ENCODE peak calls at places on chromosomes 1 and 21, in five cellular contexts. B is PC-3, G is RWPE2, T is colonic mucosa, U is pancreas. X is an unnamed sample.
A peak's percentile ranks its signal among the peaks of the same experiment; 100 is the strongest.

GRCh38 chr21:34908424-34909055 is 140.6 kb downstream of the RUNX1 start:
- DNase-seq in B (peak; percentile 72), G (no peak), T (peak; percentile 62), U (no peak), X (no peak)

GRCh38 chr1:9687876-9688582 is 36.5 kb downstream of the PIK3CD start:
- DNase-seq in B (peak; percentile 32), G (no peak), T (peak; percentile 25), U (peak; percentile 38), X (no peak)

GRCh38 chr1:115160728-115161127 is 71.4 kb upstream of the TSPAN2 start:
- DNase-seq in B (no peak), G (no peak), T (no peak), U (no peak), X (no peak)

GRCh38 chr1:22889213-22889827 is 83.3 kb downstream of the LACTBL1 start:
- DNase-seq in B (peak; percentile 66), G (no peak), T (no peak), U (no peak), X (no peak)

GRCh38 chr1:21876267-21876666 is 60.8 kb downstream of the HSPG2 start:
- DNase-seq in B (no peak), G (no peak), T (no peak), U (no peak), X (no peak)

GRCh38 chr1:66282343-66282852 is 251.6 kb upstream of the SGIP1 start:
- DNase-seq in B (peak; percentile 40), G (no peak), T (no peak), U (no peak), X (no peak)

GRCh38 chr1:196558424-196558823 is 49.8 kb downstream of the KCNT2 start:
- DNase-seq in B (peak; percentile 38), G (no peak), T (no peak), U (no peak), X (no peak)

GRCh38 chr1:62452951-62453350 is 16.1 kb downstream of the USP1 start:
- DNase-seq in B (peak; percentile 55), G (no peak), T (no peak), U (no peak), X (no peak)

GRCh38 chr1:176897350-176898236 is 266.9 kb downstream of the ASTN1 start:
- DNase-seq in B (peak; percentile 72), G (no peak), T (peak; percentile 41), U (peak; percentile 63), X (peak; percentile 62)

GRCh38 chr1:200368556-200368955 is 41.3 kb downstream of the ZNF281 start:
- DNase-seq in B (no peak), G (no peak), T (no peak), U (no peak), X (no peak)

GRCh38 chr1:52127181-52128175 is 14.4 kb upstream of the ZFYVE9 start:
- DNase-seq in B (peak; percentile 71), G (no peak), T (peak; percentile 47), U (no peak), X (no peak)

GRCh38 chr1:44168520-44169098 is 27.2 kb upstream of the KLF18 start:
- DNase-seq in B (no peak), G (no peak), T (no peak), U (no peak), X (no peak)

GRCh38 chr1:68495532-68495931 is 1.4 kb downstream of the DEPDC1 start:
- DNase-seq in B (peak; percentile 54), G (no peak), T (no peak), U (no peak), X (no peak)

GRCh38 chr1:90864681-90865080 is 147.6 kb upstream of the BARHL2 start:
- DNase-seq in B (no peak), G (no peak), T (no peak), U (no peak), X (no peak)
- H3K4me1 ChIP-seq in B (no peaks in the 10 kb centered on the region), G (no peaks in the 10 kb centered on the region), T (no peaks in the 10 kb centered on the region), U (no peaks in the 10 kb centered on the region), X (no peaks in the 10 kb centered on the region)

GRCh38 chr1:154327466-154328317 is 2.4 kb downstream of the ATP8B2 start:
- DNase-seq in B (no peak), G (no peak), T (peak; percentile 56), U (no peak), X (no peak)
- H3K27ac ChIP-seq in B (no peak overlapping the region), G (peak overlapping the region; percentile 69), T (peak overlapping the region; percentile 86), U (peak overlapping the region; percentile 36), X (peak overlapping the region; percentile 86)

DNA sequence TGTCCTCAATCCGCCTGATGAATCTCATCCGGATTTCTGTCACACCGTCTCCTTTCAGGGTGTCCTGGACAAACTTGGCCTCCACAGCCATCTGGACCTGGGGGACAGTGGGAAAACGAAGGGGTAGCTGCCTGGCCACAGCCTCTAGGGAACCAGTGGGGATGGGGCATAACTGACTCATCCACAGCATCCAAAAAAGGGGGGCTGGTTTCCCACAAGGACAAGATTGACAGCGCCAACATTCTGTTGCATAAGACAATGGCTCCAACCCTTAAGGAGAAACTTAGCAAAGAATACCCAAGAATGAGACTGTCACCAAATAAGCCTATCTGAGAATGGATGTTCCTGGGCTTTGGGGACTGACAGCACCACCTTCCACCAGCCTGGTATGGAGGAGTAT is 12.1 kb downstream of the TRAPPC3 start:
- DNase-seq in B (no peak), G (no peak), T (no peak), U (no peak), X (no peak)
- H3K4me1 ChIP-seq in B (peaks cover 53% of the 10 kb centered on the region), G (peaks cover 40% of the 10 kb centered on the region), T (no peaks in the 10 kb centered on the region), U (peaks cover 4% of the 10 kb centered on the region), X (peaks cover 29% of the 10 kb centered on the region)

GRCh38 chr1:201944002-201944401 is 2.3 kb downstream of the LMOD1 start:
- DNase-seq in B (no peak), G (no peak), T (no peak), U (no peak), X (no peak)
- H3K27ac ChIP-seq in B (no peak overlapping the region), G (no peak overlapping the region), T (peak overlapping the region; percentile 57), U (no peak overlapping the region), X (no peak overlapping the region)

DNA sequence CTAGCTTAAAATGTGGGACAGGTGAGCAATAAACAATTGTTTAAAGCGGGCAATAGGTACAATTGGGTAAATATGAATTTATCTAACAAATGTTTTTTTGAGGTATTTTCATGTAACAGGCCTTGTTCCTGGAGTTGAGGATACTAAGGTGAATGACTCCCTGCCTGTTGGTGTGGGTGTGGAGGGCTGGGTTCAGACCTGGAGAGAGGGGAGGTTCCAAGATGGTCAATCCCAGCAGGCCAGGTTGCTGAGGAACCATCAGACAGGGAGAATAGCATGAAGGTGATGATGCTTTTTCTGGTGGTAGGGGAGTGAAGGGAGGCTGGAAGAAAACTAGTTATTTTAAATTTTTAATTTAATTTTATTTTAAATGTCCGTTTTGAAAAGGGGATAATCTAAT is 46.3 kb downstream of the CDC14A start:
- DNase-seq in B (no peak), G (no peak), T (no peak), U (no peak), X (no peak)
- H3K4me1 ChIP-seq in B (no peaks in the 10 kb centered on the region), G (no peaks in the 10 kb centered on the region), T (no peaks in the 10 kb centered on the region), U (peaks cover 3% of the 10 kb centered on the region), X (peaks cover 22% of the 10 kb centered on the region)

GRCh38 chr1:47390843-47391242 is 25.2 kb upstream of the FOXE3 start:
- DNase-seq in B (no peak), G (no peak), T (no peak), U (no peak), X (no peak)

GRCh38 chr1:47387921-47388509 is 28.1 kb upstream of the FOXE3 start:
- DNase-seq in B (no peak), G (no peak), T (no peak), U (no peak), X (no peak)

GRCh38 chr1:47388548-47389238 is 27.4 kb upstream of the FOXE3 start:
- DNase-seq in B (peak; percentile 74), G (no peak), T (peak; percentile 86), U (peak; percentile 37), X (no peak)

GRCh38 chr1:47393141-47393540 is 22.9 kb upstream of the FOXE3 start:
- DNase-seq in B (peak; percentile 58), G (no peak), T (no peak), U (no peak), X (no peak)

DNA sequence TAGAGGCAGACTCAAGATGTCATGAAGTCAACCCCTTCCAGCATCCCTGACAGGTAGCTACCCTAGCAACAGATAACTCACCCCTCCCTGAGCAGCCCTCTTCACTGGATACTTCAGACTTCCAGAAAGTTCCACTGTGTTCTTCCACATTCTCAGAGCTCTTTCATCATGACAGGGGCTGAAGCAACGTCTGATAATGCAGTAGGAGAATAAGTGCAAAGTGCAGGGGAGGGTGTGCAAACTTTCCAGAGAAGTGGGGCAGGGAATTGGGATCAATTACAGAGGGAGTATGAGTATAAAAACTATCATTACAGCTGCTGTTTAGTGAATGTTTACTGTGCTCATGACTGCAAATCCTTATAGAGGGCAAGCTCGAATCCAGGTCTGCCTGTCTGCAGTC is 26.4 kb upstream of the FOXE3 start:
- DNase-seq in B (no peak), G (no peak), T (no peak), U (no peak), X (no peak)
- H3K27ac ChIP-seq in B (no peak overlapping the region), G (no peak overlapping the region), T (no peak overlapping the region), U (no peak overlapping the region), X (no peak overlapping the region)

DNA sequence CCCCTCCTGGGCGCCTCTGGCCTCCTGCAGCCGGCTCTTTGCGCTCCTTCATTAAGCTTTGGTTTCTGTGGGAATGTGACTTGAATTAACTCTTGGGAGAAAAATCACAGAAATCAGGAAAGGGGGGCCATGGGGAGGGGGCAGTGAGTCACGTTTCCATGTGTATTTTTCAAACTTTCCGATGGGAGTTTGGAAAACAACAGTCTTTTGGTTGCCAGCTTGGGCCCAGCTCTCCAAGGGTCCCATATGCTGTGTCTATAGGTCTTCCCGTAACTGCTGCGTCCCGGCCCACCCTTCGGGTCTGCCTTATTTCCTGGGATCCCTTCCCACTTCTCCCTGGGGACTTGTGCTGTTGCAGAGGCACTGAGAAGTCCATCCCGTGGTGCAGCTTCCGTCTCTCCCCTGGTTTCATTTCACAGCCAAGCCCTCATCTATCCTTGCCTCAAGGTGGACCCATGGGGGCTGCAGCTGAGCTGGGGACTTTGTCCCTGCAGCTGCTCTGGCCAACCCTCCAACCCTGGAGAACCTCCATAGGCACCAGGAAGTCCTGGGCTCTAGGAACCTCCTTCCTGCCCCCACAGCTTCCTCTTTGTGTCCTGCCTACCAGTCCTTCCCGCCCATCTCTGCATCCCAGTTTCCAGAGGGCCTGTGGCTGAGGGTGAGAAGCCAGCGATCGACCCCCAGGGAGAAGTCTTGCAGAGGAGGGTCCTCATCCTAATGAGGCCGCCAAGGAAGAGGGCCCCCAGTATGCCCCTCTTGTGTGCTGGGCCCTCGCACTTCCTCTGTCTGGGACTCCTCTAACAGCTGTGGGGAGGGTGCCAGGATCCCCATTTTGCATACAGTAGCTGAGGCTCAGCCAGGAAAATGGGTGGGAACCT is 11.6 kb upstream of the LMNA start:
- DNase-seq in B (no peak), G (no peak), T (peak; percentile 61), U (no peak), X (no peak)
- H3K4me1 ChIP-seq in B (peaks cover 65% of the 10 kb centered on the region), G (peaks cover 45% of the 10 kb centered on the region), T (peaks cover 38% of the 10 kb centered on the region), U (peaks cover 7% of the 10 kb centered on the region), X (peaks cover 65% of the 10 kb centered on the region)

X was measured in lower lobe of right lung.